ENCODE peak calls at places on chromosomes 3 and 15, in nine cellular contexts. J is IMR-90, O is adipocyte, M is PC-3, F is HepG2, Q is endothelial cell of umbilical vein, R is mesendoderm, G is H1, E is NT2/D1. S is an unnamed sample.

GRCh38 chr15:78739996-78740903 is 71.0 kb downstream of the ADAMTS7 start:
- DNase-seq in J (peak), O (peak), M (peak), F (peak), Q (peak), R (peak), G (no peak), E (peak), S (no peak)

GRCh38 chr3:123279121-123279520 is 77.4 kb downstream of the SEC22A start:
- DNase-seq in J (no peak), O (no peak), M (no peak), F (no peak), Q (no peak), R (no peak), G (no peak), E (no peak), S (no peak)

GRCh38 chr3:129114455-129114854 is 7.1 kb downstream of the RAB43 start:
- DNase-seq in J (no peak), O (no peak), M (no peak), F (no peak), Q (no peak), R (no peak), G (no peak), E (no peak), S (no peak)

GRCh38 chr15:94000603-94001002 is 230.8 kb upstream of the MCTP2 start:
- DNase-seq in J (no peak), O (no peak), M (no peak), F (no peak), Q (no peak), R (peak), G (no peak), E (no peak), S (no peak)

GRCh38 chr3:65953301-65953812 is 85.4 kb downstream of the MAGI1 start:
- DNase-seq in J (no peak), O (no peak), M (peak), F (peak), Q (peak), R (peak), G (peak), E (no peak), S (no peak)

GRCh38 chr3:109195812-109196211 is 59.3 kb downstream of the C3orf85 start:
- DNase-seq in J (no peak), O (no peak), M (peak), F (no peak), Q (no peak), R (peak), G (no peak), E (no peak), S (peak)

GRCh38 chr3:16521580-16521941 is 8.1 kb upstream of the RFTN1 start:
- DNase-seq in J (no peak), O (peak), M (no peak), F (no peak), Q (no peak), R (no peak), G (no peak), E (no peak), S (no peak)

GRCh38 chr3:56547486-56547885 is 9.5 kb upstream of the CCDC66 start:
- DNase-seq in J (no peak), O (peak), M (no peak), F (no peak), Q (peak), R (no peak), G (no peak), E (no peak), S (no peak)

GRCh38 chr15:58425834-58426233 is 6.0 kb upstream of the LIPC start:
- DNase-seq in J (no peak), O (no peak), M (no peak), F (no peak), Q (no peak), R (no peak), G (no peak), E (no peak), S (no peak)

GRCh38 chr15:90071220-90071807 is 31.0 kb downstream of the IDH2 start:
- DNase-seq in J (peak), O (peak), M (peak), F (peak), Q (peak), R (peak), G (no peak), E (no peak), S (peak)

GRCh38 chr3:179811321-179812095 is 158.7 kb downstream of the USP13 start:
- DNase-seq in J (peak), O (peak), M (peak), F (peak), Q (peak), R (peak), G (peak), E (peak), S (peak)

GRCh38 chr15:81308260-81308659 is 15.7 kb downstream of the STARD5 start:
- DNase-seq in J (no peak), O (no peak), M (no peak), F (no peak), Q (no peak), R (no peak), G (no peak), E (no peak), S (no peak)

GRCh38 chr15:92394327-92395175 is 870 bp downstream of the ST8SIA2 start:
- DNase-seq in J (no peak), O (no peak), M (no peak), F (no peak), Q (no peak), R (peak), G (no peak), E (no peak), S (peak)

GRCh38 chr3:49397470-49397869 is 14.3 kb downstream of the RHOA start:
- DNase-seq in J (no peak), O (no peak), M (no peak), F (no peak), Q (peak), R (peak), G (no peak), E (no peak), S (peak)

GRCh38 chr3:172649987-172650386 is 60.9 kb downstream of the NCEH1 start:
- DNase-seq in J (no peak), O (no peak), M (no peak), F (no peak), Q (no peak), R (no peak), G (no peak), E (no peak), S (no peak)

GRCh38 chr3:21041621-21042020 is 709.4 kb downstream of the ZNF385D start:
- DNase-seq in J (no peak), O (peak), M (no peak), F (no peak), Q (no peak), R (no peak), G (no peak), E (no peak), S (peak)

GRCh38 chr15:96767703-96768434 is 437.4 kb downstream of the NR2F2 start:
- DNase-seq in J (no peak), O (no peak), M (no peak), F (no peak), Q (no peak), R (peak), G (peak), E (no peak), S (no peak)

GRCh38 chr3:183359036-183359435 is 69.4 kb downstream of the MCF2L2 start:
- DNase-seq in J (no peak), O (no peak), M (no peak), F (no peak), Q (no peak), R (no peak), G (no peak), E (no peak), S (no peak)

GRCh38 chr3:63872135-63872924 is 8.7 kb downstream of the ATXN7 start:
- DNase-seq in J (peak), O (peak), M (peak), F (no peak), Q (no peak), R (peak), G (no peak), E (no peak), S (peak)

GRCh38 chr3:194298331-194299227 is 52.5 kb downstream of the CPN2 start:
- DNase-seq in J (no peak), O (no peak), M (no peak), F (no peak), Q (no peak), R (no peak), G (no peak), E (no peak), S (no peak)

GRCh38 chr15:63852407-63852806 is 18.7 kb upstream of the HERC1 start:
- DNase-seq in J (no peak), O (no peak), M (no peak), F (no peak), Q (no peak), R (no peak), G (no peak), E (no peak), S (no peak)

GRCh38 chr15:65887565-65887964 is 18.3 kb downstream of the RAB11A start:
- DNase-seq in J (no peak), O (no peak), M (no peak), F (no peak), Q (no peak), R (no peak), G (no peak), E (no peak), S (no peak)

GRCh38 chr3:55571913-55572312 is 84.8 kb upstream of the WNT5A start:
- DNase-seq in J (no peak), O (no peak), M (no peak), F (peak), Q (no peak), R (peak), G (peak), E (peak), S (no peak)

GRCh38 chr3:111859974-111860859 is 1.2 kb downstream of the PHLDB2 start:
- DNase-seq in J (peak), O (peak), M (peak), F (peak), Q (peak), R (peak), G (peak), E (peak), S (peak)

GRCh38 chr3:61537366-61537765 is 24.0 kb upstream of the PTPRG start:
- DNase-seq in J (no peak), O (no peak), M (no peak), F (no peak), Q (no peak), R (peak), G (no peak), E (peak), S (no peak)

GRCh38 chr15:74281147-74282133 is 45.3 kb downstream of the CCDC33 start:
- DNase-seq in J (no peak), O (no peak), M (no peak), F (no peak), Q (no peak), R (no peak), G (no peak), E (no peak), S (no peak)

GRCh38 chr3:139716908-139717485 is 39.2 kb upstream of the NMNAT3 start:
- DNase-seq in J (no peak), O (peak), M (no peak), F (peak), Q (no peak), R (no peak), G (no peak), E (no peak), S (no peak)

GRCh38 chr3:116059421-116060096 is 385.7 kb downstream of the LSAMP start:
- DNase-seq in J (peak), O (peak), M (peak), F (peak), Q (no peak), R (peak), G (peak), E (peak), S (peak)

GRCh38 chr3:153669527-153669926 is 451.7 kb upstream of the ARHGEF26 start:
- DNase-seq in J (no peak), O (no peak), M (no peak), F (no peak), Q (no peak), R (no peak), G (no peak), E (no peak), S (no peak)

GRCh38 chr15:58545307-58546065 is 113.7 kb downstream of the LIPC start:
- DNase-seq in J (peak), O (no peak), M (no peak), F (no peak), Q (no peak), R (no peak), G (no peak), E (no peak), S (no peak)

GRCh38 chr3:172839679-172840078 is 89.2 kb downstream of the ECT2 start:
- DNase-seq in J (no peak), O (no peak), M (no peak), F (no peak), Q (no peak), R (no peak), G (no peak), E (no peak), S (no peak)

GRCh38 chr15:85620321-85621044 is 174.2 kb downstream of the KLHL25 start:
- DNase-seq in J (peak), O (peak), M (no peak), F (no peak), Q (peak), R (no peak), G (no peak), E (no peak), S (peak)

GRCh38 chr15:71433402-71433801 is 318.1 kb downstream of the THSD4 start:
- DNase-seq in J (no peak), O (no peak), M (peak), F (no peak), Q (no peak), R (no peak), G (no peak), E (no peak), S (no peak)

GRCh38 chr3:24641628-24642027 is 147.0 kb upstream of the THRB start:
- DNase-seq in J (no peak), O (no peak), M (peak), F (no peak), Q (peak), R (no peak), G (no peak), E (no peak), S (no peak)

GRCh38 chr15:57384024-57384423 is 7.7 kb downstream of the CGNL1 start:
- DNase-seq in J (no peak), O (no peak), M (no peak), F (no peak), Q (no peak), R (no peak), G (no peak), E (no peak), S (no peak)

GRCh38 chr15:75921732-75922703 is 18.3 kb downstream of the FBXO22 start:
- DNase-seq in J (peak), O (peak), M (peak), F (peak), Q (peak), R (peak), G (no peak), E (no peak), S (peak)

GRCh38 chr3:161413127-161413854 is 42.0 kb upstream of the SPTSSB start:
- DNase-seq in J (peak), O (peak), M (peak), F (no peak), Q (peak), R (peak), G (no peak), E (no peak), S (peak)

DNA sequence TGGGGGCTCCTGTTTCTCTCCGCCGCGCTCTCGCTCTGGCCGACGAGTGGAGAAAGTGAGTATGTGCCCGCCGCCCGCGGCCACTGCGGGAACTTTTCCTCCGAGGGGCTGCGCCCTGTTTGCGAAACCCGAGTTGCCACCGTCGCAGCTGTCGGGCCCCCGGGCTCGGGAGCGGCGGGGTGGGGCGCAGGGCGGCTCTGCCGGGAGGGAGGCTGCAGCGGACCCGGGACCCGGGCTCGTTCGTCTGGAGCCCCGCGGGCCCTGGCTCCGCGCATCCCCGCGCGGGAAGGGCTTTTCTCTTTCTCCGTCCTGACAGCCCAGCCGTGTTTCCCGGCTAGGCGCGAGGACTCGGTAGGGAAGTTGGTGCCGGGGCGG is 1.3 kb downstream of the IGF1R start:
- DNase-seq in J (no peak), O (peak), M (no peak), F (no peak), Q (peak), R (no peak), G (no peak), E (no peak), S (peak)
- H3K9ac ChIP-seq in J (peak), O (peak), M (peak), F (peak), Q (peak), R (peak), G (peak), E (peak), S (peak)

GRCh38 chr15:31342381-31342780 is 15.7 kb downstream of the KLF13 start:
- DNase-seq in J (no peak), O (no peak), M (no peak), F (no peak), Q (no peak), R (no peak), G (no peak), E (no peak), S (no peak)

GRCh38 chr15:31341501-31342195 is 15.0 kb downstream of the KLF13 start:
- DNase-seq in J (no peak), O (no peak), M (no peak), F (no peak), Q (no peak), R (no peak), G (no peak), E (no peak), S (no peak)

GRCh38 chr15:31343831-31344230 is 17.2 kb downstream of the KLF13 start:
- DNase-seq in J (no peak), O (no peak), M (no peak), F (no peak), Q (no peak), R (no peak), G (no peak), E (no peak), S (no peak)

GRCh38 chr15:31344266-31344665 is 17.6 kb downstream of the KLF13 start:
- DNase-seq in J (no peak), O (no peak), M (no peak), F (no peak), Q (no peak), R (no peak), G (no peak), E (no peak), S (no peak)

GRCh38 chr15:31342781-31343626 is 16.4 kb downstream of the KLF13 start:
- DNase-seq in J (no peak), O (no peak), M (no peak), F (no peak), Q (peak), R (no peak), G (no peak), E (no peak), S (no peak)
- H3K9ac ChIP-seq in J (no peak), O (no peak), M (no peak), F (no peak), Q (peak), R (no peak), G (no peak), E (no peak), S (no peak)

DNA sequence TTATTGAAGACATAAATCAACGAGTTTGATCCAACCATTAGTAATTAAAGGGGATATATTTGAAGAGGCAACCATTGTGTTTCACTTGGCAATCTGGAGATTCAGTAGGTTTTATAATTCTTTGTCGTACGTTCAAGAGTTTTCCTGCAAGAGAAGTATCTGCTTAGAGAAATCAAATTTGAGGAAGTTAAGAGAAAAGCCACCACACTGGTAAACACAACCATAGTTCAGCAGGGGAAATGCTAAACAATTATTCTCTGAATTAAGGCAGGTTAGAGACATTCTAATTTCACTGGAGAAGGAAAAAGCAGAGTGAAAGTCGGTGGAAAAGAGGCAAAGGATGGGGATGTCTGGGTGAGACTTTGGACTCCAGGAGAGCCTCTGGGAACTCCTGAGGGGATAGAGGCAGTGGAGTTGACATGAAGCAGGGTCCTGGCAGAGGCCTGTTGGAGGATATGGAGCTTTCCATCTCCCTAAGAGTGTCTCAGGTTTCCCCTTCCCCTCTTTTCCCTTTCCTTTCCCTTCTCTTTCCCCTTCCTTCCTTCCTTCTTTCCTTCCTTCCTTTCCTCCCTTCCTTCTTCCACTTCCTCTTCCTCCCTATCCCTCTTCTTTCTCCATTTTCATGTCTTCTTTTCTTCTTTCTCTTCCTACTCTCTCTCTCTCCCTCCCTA is 26.5 kb downstream of the SPINK8 start:
- DNase-seq in J (no peak), O (no peak), M (no peak), F (no peak), Q (no peak), R (no peak), G (no peak), E (no peak), S (no peak)
- H3K9ac ChIP-seq in J (no peak), O (no peak), M (no peak), F (no peak), Q (no peak), R (no peak), G (no peak), E (no peak), S (no peak)

GRCh38 chr3:104438761-104439160 is 927.9 kb upstream of the ALCAM start:
- DNase-seq in J (no peak), O (no peak), M (no peak), F (no peak), Q (no peak), R (peak), G (no peak), E (no peak), S (no peak)
- H3K9ac ChIP-seq in J (no peak), O (no peak), M (peak), F (no peak), Q (no peak), R (no peak), G (no peak), E (no peak), S (no peak)

DNA sequence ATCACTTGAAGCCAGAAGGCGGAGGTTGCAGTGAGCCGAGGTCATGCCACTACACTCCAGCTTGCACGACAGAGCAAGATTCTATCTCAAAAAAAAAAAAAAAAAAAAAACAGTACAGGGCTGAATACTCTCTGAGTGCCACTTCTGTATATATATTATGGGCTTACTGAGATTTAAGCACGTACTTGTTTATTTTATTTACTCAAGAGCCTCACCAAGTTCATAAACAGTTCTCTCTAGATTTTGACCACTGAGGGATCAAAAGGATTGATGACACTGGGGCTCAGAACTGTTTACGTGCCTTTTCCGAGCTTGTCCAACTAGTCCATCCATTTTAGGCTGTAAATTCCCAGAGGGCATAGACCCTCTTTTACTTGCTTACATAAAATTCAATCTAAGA is 81.5 kb downstream of the FRMD4B start:
- DNase-seq in J (no peak), O (no peak), M (no peak), F (no peak), Q (no peak), R (no peak), G (no peak), E (no peak), S (no peak)
- H3K9ac ChIP-seq in J (no peak), O (no peak), M (no peak), F (no peak), Q (no peak), R (no peak), G (no peak), E (no peak), S (no peak)

DNA sequence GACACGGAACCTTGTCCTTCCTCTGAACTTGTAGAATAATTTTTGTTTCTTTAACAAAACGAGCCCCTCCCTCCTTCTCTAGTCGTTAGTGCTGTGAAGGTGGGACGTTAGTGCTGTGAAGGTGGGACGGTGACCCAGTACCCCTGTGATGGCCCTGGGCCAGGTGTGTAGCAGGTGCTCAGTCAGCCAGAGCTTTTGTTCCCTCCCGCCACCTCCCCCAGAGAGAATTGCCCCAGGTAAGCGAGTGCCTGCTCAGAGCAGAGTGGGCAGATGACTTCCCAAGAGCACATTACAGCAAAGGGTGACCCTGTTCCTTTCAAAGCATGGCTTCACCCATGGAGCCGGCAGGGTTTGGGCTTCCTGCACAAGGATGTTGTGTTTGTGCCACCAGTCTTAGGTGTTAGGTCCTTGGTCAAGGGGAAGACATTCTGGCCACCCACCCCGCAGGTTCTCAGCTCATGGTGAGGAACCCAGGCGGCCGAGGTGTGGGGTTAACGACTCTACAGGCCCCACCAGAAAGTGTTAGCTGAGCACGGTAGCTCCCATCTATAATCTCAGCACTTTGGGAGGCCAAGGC is 30.7 kb downstream of the SLC6A6 start:
- DNase-seq in J (no peak), O (no peak), M (no peak), F (no peak), Q (no peak), R (no peak), G (no peak), E (no peak), S (no peak)
- H3K9ac ChIP-seq in J (no peak), O (no peak), M (peak), F (peak), Q (no peak), R (no peak), G (no peak), E (peak), S (no peak)